ENCODE peak calls at places on chromosome 12, in ten cellular contexts. One of them, this sample, is unnamed.

GRCh38 chr12:121990692-121991603 is 30.7 kb upstream of the BCL7A start:
- DNase-seq in NCI-H524: peak
- DNase-seq in psoas muscle: no peak
- DNase-seq in T-helper 1 cell: peak
- DNase-seq in skeletal muscle cell: no peak
- DNase-seq in NCI-H2107: no peak
- DNase-seq in left lung: no peak
- DNase-seq in hepatic stellate cell: no peak
- DNase-seq in foreskin fibroblast: peak
- DNase-seq in SW480: no peak
- DNase-seq in this sample: peak

GRCh38 chr12:132430838-132431826 is 58.8 kb upstream of the FBRSL1 start:
- DNase-seq in NCI-H524: no peak
- DNase-seq in psoas muscle: no peak
- DNase-seq in T-helper 1 cell: no peak
- DNase-seq in skeletal muscle cell: no peak
- DNase-seq in NCI-H2107: no peak
- DNase-seq in left lung: peak
- DNase-seq in hepatic stellate cell: no peak
- DNase-seq in foreskin fibroblast: no peak
- DNase-seq in SW480: peak
- DNase-seq in this sample: no peak

GRCh38 chr12:6074394-6074793 is 50.1 kb downstream of the VWF start:
- DNase-seq in NCI-H524: no peak
- DNase-seq in psoas muscle: no peak
- DNase-seq in T-helper 1 cell: peak
- DNase-seq in skeletal muscle cell: no peak
- DNase-seq in NCI-H2107: no peak
- DNase-seq in left lung: no peak
- DNase-seq in hepatic stellate cell: no peak
- DNase-seq in foreskin fibroblast: no peak
- DNase-seq in SW480: no peak
- DNase-seq in this sample: no peak

GRCh38 chr12:47828967-47829482 is 9.3 kb upstream of the HDAC7 start:
- DNase-seq in NCI-H524: no peak
- DNase-seq in psoas muscle: peak
- DNase-seq in T-helper 1 cell: no peak
- DNase-seq in skeletal muscle cell: no peak
- DNase-seq in NCI-H2107: no peak
- DNase-seq in left lung: peak
- DNase-seq in hepatic stellate cell: peak
- DNase-seq in foreskin fibroblast: peak
- DNase-seq in SW480: peak
- DNase-seq in this sample: no peak

GRCh38 chr12:41709463-41710285 is 435.0 kb downstream of the GXYLT1 start:
- DNase-seq in NCI-H524: no peak
- DNase-seq in psoas muscle: no peak
- DNase-seq in T-helper 1 cell: no peak
- DNase-seq in skeletal muscle cell: no peak
- DNase-seq in NCI-H2107: no peak
- DNase-seq in left lung: no peak
- DNase-seq in hepatic stellate cell: no peak
- DNase-seq in foreskin fibroblast: no peak
- DNase-seq in SW480: no peak
- DNase-seq in this sample: no peak

GRCh38 chr12:62692884-62693283 is 226.3 kb downstream of the MON2 start:
- DNase-seq in NCI-H524: no peak
- DNase-seq in psoas muscle: no peak
- DNase-seq in T-helper 1 cell: no peak
- DNase-seq in skeletal muscle cell: peak
- DNase-seq in NCI-H2107: no peak
- DNase-seq in left lung: no peak
- DNase-seq in hepatic stellate cell: no peak
- DNase-seq in foreskin fibroblast: peak
- DNase-seq in SW480: no peak
- DNase-seq in this sample: peak

GRCh38 chr12:118189761-118190181 is 53.8 kb downstream of the PEBP1 start:
- DNase-seq in NCI-H524: peak
- DNase-seq in psoas muscle: no peak
- DNase-seq in T-helper 1 cell: no peak
- DNase-seq in skeletal muscle cell: peak
- DNase-seq in NCI-H2107: no peak
- DNase-seq in left lung: no peak
- DNase-seq in hepatic stellate cell: peak
- DNase-seq in foreskin fibroblast: peak
- DNase-seq in SW480: no peak
- DNase-seq in this sample: no peak

GRCh38 chr12:19946549-19946948 is 421.8 kb upstream of the PDE3A start:
- DNase-seq in NCI-H524: peak
- DNase-seq in psoas muscle: no peak
- DNase-seq in T-helper 1 cell: no peak
- DNase-seq in skeletal muscle cell: peak
- DNase-seq in NCI-H2107: no peak
- DNase-seq in left lung: no peak
- DNase-seq in hepatic stellate cell: peak
- DNase-seq in foreskin fibroblast: peak
- DNase-seq in SW480: peak
- DNase-seq in this sample: peak

GRCh38 chr12:77916276-77916675 is 85.6 kb downstream of the NAV3 start:
- DNase-seq in NCI-H524: no peak
- DNase-seq in psoas muscle: no peak
- DNase-seq in T-helper 1 cell: no peak
- DNase-seq in skeletal muscle cell: no peak
- DNase-seq in NCI-H2107: no peak
- DNase-seq in left lung: no peak
- DNase-seq in hepatic stellate cell: no peak
- DNase-seq in foreskin fibroblast: no peak
- DNase-seq in SW480: no peak
- DNase-seq in this sample: no peak

GRCh38 chr12:45663452-45663851 is 66.1 kb upstream of the ARID2 start:
- DNase-seq in NCI-H524: no peak
- DNase-seq in psoas muscle: no peak
- DNase-seq in T-helper 1 cell: peak
- DNase-seq in skeletal muscle cell: no peak
- DNase-seq in NCI-H2107: no peak
- DNase-seq in left lung: no peak
- DNase-seq in hepatic stellate cell: no peak
- DNase-seq in foreskin fibroblast: no peak
- DNase-seq in SW480: no peak
- DNase-seq in this sample: no peak

GRCh38 chr12:37733856-37734255 is 582.7 kb upstream of the ALG10B start:
- DNase-seq in NCI-H524: no peak
- DNase-seq in psoas muscle: no peak
- DNase-seq in T-helper 1 cell: no peak
- DNase-seq in skeletal muscle cell: no peak
- DNase-seq in NCI-H2107: no peak
- DNase-seq in left lung: no peak
- DNase-seq in hepatic stellate cell: no peak
- DNase-seq in foreskin fibroblast: no peak
- DNase-seq in SW480: no peak
- DNase-seq in this sample: no peak

GRCh38 chr12:105036937-105037649 is 47.2 kb downstream of the ALDH1L2 start:
- DNase-seq in NCI-H524: no peak
- DNase-seq in psoas muscle: no peak
- DNase-seq in T-helper 1 cell: peak
- DNase-seq in skeletal muscle cell: no peak
- DNase-seq in NCI-H2107: no peak
- DNase-seq in left lung: no peak
- DNase-seq in hepatic stellate cell: no peak
- DNase-seq in foreskin fibroblast: peak
- DNase-seq in SW480: peak
- DNase-seq in this sample: no peak

GRCh38 chr12:12924169-12924568 is 27.8 kb downstream of the GPRC5D start:
- DNase-seq in NCI-H524: no peak
- DNase-seq in psoas muscle: no peak
- DNase-seq in T-helper 1 cell: no peak
- DNase-seq in skeletal muscle cell: no peak
- DNase-seq in NCI-H2107: no peak
- DNase-seq in left lung: no peak
- DNase-seq in hepatic stellate cell: no peak
- DNase-seq in foreskin fibroblast: no peak
- DNase-seq in SW480: no peak
- DNase-seq in this sample: no peak

GRCh38 chr12:62785941-62786559 is 148.9 kb downstream of the PPM1H start:
- DNase-seq in NCI-H524: no peak
- DNase-seq in psoas muscle: peak
- DNase-seq in T-helper 1 cell: peak
- DNase-seq in skeletal muscle cell: peak
- DNase-seq in NCI-H2107: no peak
- DNase-seq in left lung: peak
- DNase-seq in hepatic stellate cell: peak
- DNase-seq in foreskin fibroblast: peak
- DNase-seq in SW480: no peak
- DNase-seq in this sample: peak

GRCh38 chr12:131276501-131277185 is 322.9 kb downstream of the ADGRD1 start:
- DNase-seq in NCI-H524: no peak
- DNase-seq in psoas muscle: peak
- DNase-seq in T-helper 1 cell: no peak
- DNase-seq in skeletal muscle cell: no peak
- DNase-seq in NCI-H2107: no peak
- DNase-seq in left lung: no peak
- DNase-seq in hepatic stellate cell: no peak
- DNase-seq in foreskin fibroblast: no peak
- DNase-seq in SW480: no peak
- DNase-seq in this sample: no peak

GRCh38 chr12:27539191-27539631 is 15.2 kb downstream of the PPFIBP1 start:
- DNase-seq in NCI-H524: no peak
- DNase-seq in psoas muscle: no peak
- DNase-seq in T-helper 1 cell: no peak
- DNase-seq in skeletal muscle cell: peak
- DNase-seq in NCI-H2107: no peak
- DNase-seq in left lung: no peak
- DNase-seq in hepatic stellate cell: no peak
- DNase-seq in foreskin fibroblast: peak
- DNase-seq in SW480: no peak
- DNase-seq in this sample: no peak

GRCh38 chr12:12349711-12350665 is at the start of gene MANSC1:
- DNase-seq in NCI-H524: peak
- DNase-seq in psoas muscle: peak
- DNase-seq in T-helper 1 cell: peak
- DNase-seq in skeletal muscle cell: no peak
- DNase-seq in NCI-H2107: peak
- DNase-seq in left lung: peak
- DNase-seq in hepatic stellate cell: peak
- DNase-seq in foreskin fibroblast: peak
- DNase-seq in SW480: peak
- DNase-seq in this sample: no peak

GRCh38 chr12:120037851-120038250 is 48.8 kb downstream of the BICDL1 start:
- DNase-seq in NCI-H524: no peak
- DNase-seq in psoas muscle: no peak
- DNase-seq in T-helper 1 cell: no peak
- DNase-seq in skeletal muscle cell: no peak
- DNase-seq in NCI-H2107: no peak
- DNase-seq in left lung: no peak
- DNase-seq in hepatic stellate cell: no peak
- DNase-seq in foreskin fibroblast: peak
- DNase-seq in SW480: no peak
- DNase-seq in this sample: no peak

GRCh38 chr12:19277707-19278106 is 148.2 kb downstream of the PLEKHA5 start:
- DNase-seq in NCI-H524: no peak
- DNase-seq in psoas muscle: no peak
- DNase-seq in T-helper 1 cell: no peak
- DNase-seq in skeletal muscle cell: no peak
- DNase-seq in NCI-H2107: no peak
- DNase-seq in left lung: no peak
- DNase-seq in hepatic stellate cell: no peak
- DNase-seq in foreskin fibroblast: no peak
- DNase-seq in SW480: no peak
- DNase-seq in this sample: no peak

GRCh38 chr12:34606749-34607519 is 584.6 kb downstream of the ALG10 start:
- DNase-seq in NCI-H524: no peak
- DNase-seq in psoas muscle: no peak
- DNase-seq in T-helper 1 cell: no peak
- DNase-seq in skeletal muscle cell: no peak
- DNase-seq in NCI-H2107: no peak
- DNase-seq in left lung: peak
- DNase-seq in hepatic stellate cell: no peak
- DNase-seq in foreskin fibroblast: no peak
- DNase-seq in SW480: no peak
- DNase-seq in this sample: no peak

GRCh38 chr12:79435742-79436141 is 255.0 kb downstream of the PAWR start:
- DNase-seq in NCI-H524: no peak
- DNase-seq in psoas muscle: no peak
- DNase-seq in T-helper 1 cell: no peak
- DNase-seq in skeletal muscle cell: no peak
- DNase-seq in NCI-H2107: no peak
- DNase-seq in left lung: no peak
- DNase-seq in hepatic stellate cell: no peak
- DNase-seq in foreskin fibroblast: no peak
- DNase-seq in SW480: no peak
- DNase-seq in this sample: no peak

GRCh38 chr12:62217466-62218194 is 42.6 kb upstream of the USP15 start:
- DNase-seq in NCI-H524: no peak
- DNase-seq in psoas muscle: no peak
- DNase-seq in T-helper 1 cell: no peak
- DNase-seq in skeletal muscle cell: no peak
- DNase-seq in NCI-H2107: no peak
- DNase-seq in left lung: no peak
- DNase-seq in hepatic stellate cell: no peak
- DNase-seq in foreskin fibroblast: no peak
- DNase-seq in SW480: no peak
- DNase-seq in this sample: no peak

GRCh38 chr12:53290661-53291060 is 4.7 kb upstream of the PFDN5 start:
- DNase-seq in NCI-H524: no peak
- DNase-seq in psoas muscle: no peak
- DNase-seq in T-helper 1 cell: no peak
- DNase-seq in skeletal muscle cell: no peak
- DNase-seq in NCI-H2107: no peak
- DNase-seq in left lung: no peak
- DNase-seq in hepatic stellate cell: no peak
- DNase-seq in foreskin fibroblast: peak
- DNase-seq in SW480: no peak
- DNase-seq in this sample: no peak

GRCh38 chr12:851913-852312 is 97.6 kb downstream of the RAD52 start:
- DNase-seq in NCI-H524: no peak
- DNase-seq in psoas muscle: no peak
- DNase-seq in T-helper 1 cell: no peak
- DNase-seq in skeletal muscle cell: peak
- DNase-seq in NCI-H2107: no peak
- DNase-seq in left lung: no peak
- DNase-seq in hepatic stellate cell: peak
- DNase-seq in foreskin fibroblast: peak
- DNase-seq in SW480: no peak
- DNase-seq in this sample: peak

GRCh38 chr12:5884285-5884684 is 60.8 kb downstream of the ANO2 start:
- DNase-seq in NCI-H524: no peak
- DNase-seq in psoas muscle: no peak
- DNase-seq in T-helper 1 cell: no peak
- DNase-seq in skeletal muscle cell: no peak
- DNase-seq in NCI-H2107: no peak
- DNase-seq in left lung: no peak
- DNase-seq in hepatic stellate cell: no peak
- DNase-seq in foreskin fibroblast: no peak
- DNase-seq in SW480: no peak
- DNase-seq in this sample: no peak

GRCh38 chr12:116717466-116718457 is 20.1 kb downstream of the SPRING1 start:
- DNase-seq in NCI-H524: no peak
- DNase-seq in psoas muscle: peak
- DNase-seq in T-helper 1 cell: no peak
- DNase-seq in skeletal muscle cell: no peak
- DNase-seq in NCI-H2107: no peak
- DNase-seq in left lung: no peak
- DNase-seq in hepatic stellate cell: peak
- DNase-seq in foreskin fibroblast: peak
- DNase-seq in SW480: no peak
- DNase-seq in this sample: no peak

GRCh38 chr12:5010130-5010529 is 33.5 kb upstream of the KCNA5 start:
- DNase-seq in NCI-H524: no peak
- DNase-seq in psoas muscle: peak
- DNase-seq in T-helper 1 cell: no peak
- DNase-seq in skeletal muscle cell: no peak
- DNase-seq in NCI-H2107: no peak
- DNase-seq in left lung: no peak
- DNase-seq in hepatic stellate cell: no peak
- DNase-seq in foreskin fibroblast: no peak
- DNase-seq in SW480: no peak
- DNase-seq in this sample: no peak

GRCh38 chr12:105835505-105835904 is 303.2 kb downstream of the NUAK1 start:
- DNase-seq in NCI-H524: no peak
- DNase-seq in psoas muscle: no peak
- DNase-seq in T-helper 1 cell: no peak
- DNase-seq in skeletal muscle cell: no peak
- DNase-seq in NCI-H2107: no peak
- DNase-seq in left lung: no peak
- DNase-seq in hepatic stellate cell: no peak
- DNase-seq in foreskin fibroblast: no peak
- DNase-seq in SW480: no peak
- DNase-seq in this sample: no peak

This sample was measured in GM04503.